ENCODE peak calls at places on chromosomes 4 and X, in six cellular contexts. One of them, this sample, is unnamed. For H3K4me1, the result is how much of the 10 kb centered on the place peaks cover.

GRCh38 chr4:155582971-155583437 is 83.6 kb upstream of the GUCY1A1 start:
- DNase-seq in GM12878: no peak
- DNase-seq in HCT116: no peak
- DNase-seq in H1: no peak
- DNase-seq in HepG2: no peak
- DNase-seq in K562: no peak
- DNase-seq in this sample: no peak

GRCh38 chrX:32871636-32872035 is 339.7 kb downstream of the DMD start:
- DNase-seq in GM12878: no peak
- DNase-seq in HCT116: no peak
- DNase-seq in H1: no peak
- DNase-seq in HepG2: no peak
- DNase-seq in K562: no peak
- DNase-seq in this sample: no peak

GRCh38 chr4:16032871-16033505 is 50.8 kb downstream of the PROM1 start:
- DNase-seq in GM12878: no peak
- DNase-seq in HCT116: no peak
- DNase-seq in H1: no peak
- DNase-seq in HepG2: no peak
- DNase-seq in K562: no peak
- DNase-seq in this sample: no peak

GRCh38 chrX:119758682-119759332 is 419 bp downstream of the SOWAHD start:
- DNase-seq in GM12878: no peak
- DNase-seq in HCT116: no peak
- DNase-seq in H1: no peak
- DNase-seq in HepG2: no peak
- DNase-seq in K562: peak
- DNase-seq in this sample: no peak

GRCh38 chr4:57719451-57719850 is 609.3 kb upstream of the IGFBP7 start:
- DNase-seq in GM12878: no peak
- DNase-seq in HCT116: no peak
- DNase-seq in H1: no peak
- DNase-seq in HepG2: no peak
- DNase-seq in K562: no peak
- DNase-seq in this sample: no peak

GRCh38 chr4:104475652-104476051 is 19.0 kb downstream of the CXXC4 start:
- DNase-seq in GM12878: no peak
- DNase-seq in HCT116: no peak
- DNase-seq in H1: no peak
- DNase-seq in HepG2: no peak
- DNase-seq in K562: no peak
- DNase-seq in this sample: no peak

GRCh38 chr4:69753666-69754065 is 6.8 kb downstream of the SULT1B1 start:
- DNase-seq in GM12878: no peak
- DNase-seq in HCT116: no peak
- DNase-seq in H1: no peak
- DNase-seq in HepG2: no peak
- DNase-seq in K562: no peak
- DNase-seq in this sample: no peak

GRCh38 chr4:139786494-139787354 is 121.1 kb downstream of the MGST2 start:
- DNase-seq in GM12878: no peak
- DNase-seq in HCT116: no peak
- DNase-seq in H1: no peak
- DNase-seq in HepG2: no peak
- DNase-seq in K562: no peak
- DNase-seq in this sample: no peak

GRCh38 chr4:144557404-144557803 is 88.6 kb upstream of the HHIP start:
- DNase-seq in GM12878: no peak
- DNase-seq in HCT116: no peak
- DNase-seq in H1: no peak
- DNase-seq in HepG2: no peak
- DNase-seq in K562: no peak
- DNase-seq in this sample: no peak

GRCh38 chr4:47662975-47663374 is 174.9 kb downstream of the CORIN start:
- DNase-seq in GM12878: no peak
- DNase-seq in HCT116: peak
- DNase-seq in H1: no peak
- DNase-seq in HepG2: peak
- DNase-seq in K562: peak
- DNase-seq in this sample: no peak

GRCh38 chr4:123406862-123407261 is 10.3 kb downstream of the SPRY1 start:
- DNase-seq in GM12878: no peak
- DNase-seq in HCT116: no peak
- DNase-seq in H1: no peak
- DNase-seq in HepG2: no peak
- DNase-seq in K562: no peak
- DNase-seq in this sample: no peak

GRCh38 chrX:21974011-21974385 is 33.5 kb downstream of the SMS start:
- DNase-seq in GM12878: peak
- DNase-seq in HCT116: no peak
- DNase-seq in H1: no peak
- DNase-seq in HepG2: no peak
- DNase-seq in K562: no peak
- DNase-seq in this sample: no peak

GRCh38 chrX:26146024-26146423 is 7.9 kb downstream of the MAGEB18 start:
- DNase-seq in GM12878: no peak
- DNase-seq in HCT116: no peak
- DNase-seq in H1: no peak
- DNase-seq in HepG2: no peak
- DNase-seq in K562: no peak
- DNase-seq in this sample: no peak

GRCh38 chrX:151870603-151871002 is 42.1 kb upstream of the MAGEA4 start:
- DNase-seq in GM12878: no peak
- DNase-seq in HCT116: peak
- DNase-seq in H1: no peak
- DNase-seq in HepG2: peak
- DNase-seq in K562: no peak
- DNase-seq in this sample: peak

GRCh38 chrX:64176876-64177275 is 28.6 kb downstream of the AMER1 start:
- DNase-seq in GM12878: no peak
- DNase-seq in HCT116: no peak
- DNase-seq in H1: no peak
- DNase-seq in HepG2: peak
- DNase-seq in K562: no peak
- DNase-seq in this sample: no peak

GRCh38 chr4:20496078-20496477 is 204.2 kb upstream of the PACRGL start:
- DNase-seq in GM12878: no peak
- DNase-seq in HCT116: no peak
- DNase-seq in H1: no peak
- DNase-seq in HepG2: no peak
- DNase-seq in K562: no peak
- DNase-seq in this sample: no peak

GRCh38 chr4:6887591-6888371 is 21.8 kb upstream of the TBC1D14 start:
- DNase-seq in GM12878: no peak
- DNase-seq in HCT116: no peak
- DNase-seq in H1: no peak
- DNase-seq in HepG2: no peak
- DNase-seq in K562: peak
- DNase-seq in this sample: no peak

GRCh38 chrX:78105944-78106650 is 2.0 kb downstream of the PGK1 start:
- DNase-seq in GM12878: no peak
- DNase-seq in HCT116: no peak
- DNase-seq in H1: no peak
- DNase-seq in HepG2: no peak
- DNase-seq in K562: no peak
- DNase-seq in this sample: no peak
- TF ChIP-seq ZNF274 in GM12878: no peak
- TF ChIP-seq ZNF274 in HCT116: no peak
- TF ChIP-seq ZNF274 in H1: no peak
- TF ChIP-seq ZNF274 in HepG2: no peak
- TF ChIP-seq ZNF274 in K562: no peak
- TF ChIP-seq ZNF274 in this sample: no peak

GRCh38 chr4:53779025-53779424 is 187.7 kb upstream of the LNX1 start:
- DNase-seq in GM12878: no peak
- DNase-seq in HCT116: no peak
- DNase-seq in H1: no peak
- DNase-seq in HepG2: no peak
- DNase-seq in K562: no peak
- DNase-seq in this sample: no peak
- H3K4me1 ChIP-seq in GM12878: under half
- H3K4me1 ChIP-seq in HCT116: under half
- H3K4me1 ChIP-seq in H1: under half
- H3K4me1 ChIP-seq in HepG2: under half
- H3K4me1 ChIP-seq in K562: under half
- H3K4me1 ChIP-seq in this sample: under half

DNA sequence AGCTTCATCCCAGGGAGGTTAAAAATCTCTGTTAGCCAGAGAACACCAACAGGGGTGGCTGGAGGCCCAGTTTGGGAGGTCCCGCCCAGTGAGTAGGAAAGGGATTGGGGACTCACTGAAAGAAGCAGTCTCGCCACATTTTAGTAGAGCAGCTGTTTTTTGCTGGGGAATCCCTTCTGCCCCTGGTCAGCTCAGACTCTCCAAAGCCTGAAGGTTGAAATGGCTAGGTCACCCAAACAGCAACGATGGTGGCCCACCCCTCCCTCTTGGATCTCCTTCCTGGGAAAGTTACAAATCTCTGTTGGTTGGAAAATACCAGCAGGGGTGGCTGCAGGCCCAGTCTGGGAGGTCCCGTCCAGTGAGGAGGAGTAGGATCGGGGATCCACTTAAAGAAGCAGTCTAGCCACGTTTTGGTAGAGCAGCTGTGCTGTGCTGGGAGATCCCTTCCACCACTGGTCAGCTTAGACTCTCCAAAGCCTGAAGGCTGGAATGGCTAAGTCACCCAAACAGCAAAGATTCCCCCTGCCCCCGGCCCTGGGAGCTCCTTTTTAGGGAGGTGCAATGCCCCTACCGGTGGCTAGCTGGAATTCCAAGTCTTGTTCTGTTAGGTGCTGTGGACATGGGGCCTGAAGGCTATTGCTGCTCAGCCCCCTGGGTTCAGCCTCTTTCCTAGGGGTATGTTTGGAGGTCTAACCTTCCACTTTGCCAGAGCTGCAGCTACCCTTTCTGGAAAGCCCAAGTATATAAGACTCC is 40.0 kb upstream of the TEX13A start:
- DNase-seq in GM12878: no peak
- DNase-seq in HCT116: no peak
- DNase-seq in H1: no peak
- DNase-seq in HepG2: no peak
- DNase-seq in K562: no peak
- DNase-seq in this sample: no peak
- TF ChIP-seq ZNF274 in GM12878: no peak
- TF ChIP-seq ZNF274 in HCT116: no peak
- TF ChIP-seq ZNF274 in H1: no peak
- TF ChIP-seq ZNF274 in HepG2: no peak
- TF ChIP-seq ZNF274 in K562: no peak
- TF ChIP-seq ZNF274 in this sample: no peak

GRCh38 chrX:39648548-39649254 is 449.1 kb downstream of the BCOR start:
- DNase-seq in GM12878: no peak
- DNase-seq in HCT116: no peak
- DNase-seq in H1: no peak
- DNase-seq in HepG2: no peak
- DNase-seq in K562: no peak
- DNase-seq in this sample: no peak
- H3K4me1 ChIP-seq in GM12878: under half
- H3K4me1 ChIP-seq in HCT116: under half
- H3K4me1 ChIP-seq in H1: under half
- H3K4me1 ChIP-seq in HepG2: under half
- H3K4me1 ChIP-seq in K562: under half
- H3K4me1 ChIP-seq in this sample: under half

This sample was measured in NT2/D1.